ENCODE peak calls at places on chromosome 13, in six cellular contexts. R is ACHN; N is left colon; W is stimulated activated CD8-positive, alpha-beta memory T cell treated with anti-CD3 and anti-CD28 coated beads, Interleukin-4, amount 100 ng/mL, for 1 hour; K is endothelial cell; I is AG10803. C is an unnamed sample.

GRCh38 chr13:111513766-111514611 is 193.5 kb downstream of the TEX29 start:
- DNase-seq in R (no peak), N (no peak), W (no peak), K (no peak), I (no peak), C (no peak)

GRCh38 chr13:108877300-108877699 is 247.9 kb downstream of the MYO16 start:
- DNase-seq in R (no peak), N (no peak), W (no peak), K (no peak), I (no peak), C (no peak)

GRCh38 chr13:24834902-24835510 is 71.0 kb downstream of the RNF17 start:
- DNase-seq in R (no peak), N (peak), W (no peak), K (no peak), I (no peak), C (no peak)

GRCh38 chr13:74134777-74135305 is 637 bp upstream of the KLF12 start:
- DNase-seq in R (peak), N (peak), W (peak), K (peak), I (no peak), C (no peak)

GRCh38 chr13:99403458-99403971 is 96.3 kb upstream of the GPR183 start:
- DNase-seq in R (no peak), N (peak), W (no peak), K (no peak), I (no peak), C (no peak)

GRCh38 chr13:51714663-51715168 is 89.2 kb downstream of the DHRS12 start:
- DNase-seq in R (peak), N (no peak), W (no peak), K (no peak), I (peak), C (no peak)

GRCh38 chr13:66875264-66875663 is 354.9 kb downstream of the PCDH9 start:
- DNase-seq in R (no peak), N (no peak), W (no peak), K (no peak), I (no peak), C (no peak)

GRCh38 chr13:111948281-111948680 is 118.7 kb upstream of the SOX1 start:
- DNase-seq in R (no peak), N (no peak), W (no peak), K (no peak), I (no peak), C (no peak)

GRCh38 chr13:109155301-109155761 is 525.9 kb downstream of the MYO16 start:
- DNase-seq in R (no peak), N (no peak), W (no peak), K (no peak), I (peak), C (no peak)

GRCh38 chr13:44566601-44567000 is 9.5 kb downstream of the TSC22D1 start:
- DNase-seq in R (no peak), N (no peak), W (no peak), K (no peak), I (no peak), C (no peak)

GRCh38 chr13:97327521-97328221 is 105.5 kb downstream of the MBNL2 start:
- DNase-seq in R (no peak), N (no peak), W (no peak), K (no peak), I (no peak), C (no peak)

GRCh38 chr13:30863796-30864195 is 42.3 kb upstream of the MEDAG start:
- DNase-seq in R (no peak), N (no peak), W (no peak), K (no peak), I (no peak), C (no peak)

GRCh38 chr13:37429976-37430375 is 168.6 kb downstream of the POSTN start:
- DNase-seq in R (no peak), N (no peak), W (no peak), K (no peak), I (peak), C (no peak)

GRCh38 chr13:43785681-43786471 is 896 bp downstream of the ENOX1 start:
- DNase-seq in R (peak), N (peak), W (no peak), K (peak), I (peak), C (peak)

GRCh38 chr13:66559093-66559492 is 671.0 kb downstream of the PCDH9 start:
- DNase-seq in R (no peak), N (no peak), W (no peak), K (no peak), I (no peak), C (no peak)

GRCh38 chr13:108917581-108917980 is 288.2 kb downstream of the MYO16 start:
- DNase-seq in R (no peak), N (no peak), W (no peak), K (no peak), I (peak), C (no peak)

GRCh38 chr13:27960362-27961226 is 8.5 kb downstream of the CDX2 start:
- DNase-seq in R (peak), N (peak), W (no peak), K (peak), I (peak), C (no peak)

GRCh38 chr13:23469901-23470525 is 36.5 kb upstream of the SACS start:
- DNase-seq in R (no peak), N (no peak), W (no peak), K (no peak), I (peak), C (no peak)